ENCODE peak calls at places on chromosome 4, in ten cellular contexts. One of them, this sample, is unnamed.
A peak's percentile ranks its signal among the peaks of the same experiment; 100 is the strongest.

GRCh38 chr4:113355550-113356371 is 306.3 kb downstream of the ANK2 start:
- DNase-seq in Karpas-422: peak; percentile 95
- DNase-seq in activated gamma-delta T cell treated with anti-CD3 and anti-CD28 coated beads, Interleukin-2, amount 50 U/mL, for 16 hours: peak; percentile 47
- DNase-seq in breast epithelium: no peak
- DNase-seq in AG04450: peak; percentile 32
- DNase-seq in neural crest cell: no peak
- DNase-seq in activated CD4-positive, alpha-beta T cell treated with anti-CD3 and anti-CD28 coated beads for 48 hours: peak; percentile 83
- DNase-seq in naive thymus-derived CD4-positive, alpha-beta T cell: peak; percentile 0
- DNase-seq in NCI-H2081: no peak
- DNase-seq in NCI-H1694: no peak
- DNase-seq in this sample: no peak

GRCh38 chr4:108313546-108314339 is 145.0 kb upstream of the LEF1 start:
- DNase-seq in Karpas-422: no peak
- DNase-seq in activated gamma-delta T cell treated with anti-CD3 and anti-CD28 coated beads, Interleukin-2, amount 50 U/mL, for 16 hours: no peak
- DNase-seq in breast epithelium: no peak
- DNase-seq in AG04450: no peak
- DNase-seq in neural crest cell: no peak
- DNase-seq in activated CD4-positive, alpha-beta T cell treated with anti-CD3 and anti-CD28 coated beads for 48 hours: no peak
- DNase-seq in naive thymus-derived CD4-positive, alpha-beta T cell: no peak
- DNase-seq in NCI-H2081: no peak
- DNase-seq in NCI-H1694: no peak
- DNase-seq in this sample: no peak

GRCh38 chr4:9999956-10000551 is 21.2 kb downstream of the SLC2A9 start:
- DNase-seq in Karpas-422: no peak
- DNase-seq in activated gamma-delta T cell treated with anti-CD3 and anti-CD28 coated beads, Interleukin-2, amount 50 U/mL, for 16 hours: no peak
- DNase-seq in breast epithelium: no peak
- DNase-seq in AG04450: no peak
- DNase-seq in neural crest cell: no peak
- DNase-seq in activated CD4-positive, alpha-beta T cell treated with anti-CD3 and anti-CD28 coated beads for 48 hours: no peak
- DNase-seq in naive thymus-derived CD4-positive, alpha-beta T cell: no peak
- DNase-seq in NCI-H2081: no peak
- DNase-seq in NCI-H1694: no peak
- DNase-seq in this sample: no peak

GRCh38 chr4:171932238-171932637 is 119.0 kb downstream of the GALNTL6 start:
- DNase-seq in Karpas-422: no peak
- DNase-seq in activated gamma-delta T cell treated with anti-CD3 and anti-CD28 coated beads, Interleukin-2, amount 50 U/mL, for 16 hours: no peak
- DNase-seq in breast epithelium: no peak
- DNase-seq in AG04450: no peak
- DNase-seq in neural crest cell: no peak
- DNase-seq in activated CD4-positive, alpha-beta T cell treated with anti-CD3 and anti-CD28 coated beads for 48 hours: no peak
- DNase-seq in naive thymus-derived CD4-positive, alpha-beta T cell: no peak
- DNase-seq in NCI-H2081: no peak
- DNase-seq in NCI-H1694: no peak
- DNase-seq in this sample: no peak

GRCh38 chr4:168719725-168720124 is 222.9 kb downstream of the PALLD start:
- DNase-seq in Karpas-422: no peak
- DNase-seq in activated gamma-delta T cell treated with anti-CD3 and anti-CD28 coated beads, Interleukin-2, amount 50 U/mL, for 16 hours: no peak
- DNase-seq in breast epithelium: no peak
- DNase-seq in AG04450: no peak
- DNase-seq in neural crest cell: no peak
- DNase-seq in activated CD4-positive, alpha-beta T cell treated with anti-CD3 and anti-CD28 coated beads for 48 hours: no peak
- DNase-seq in naive thymus-derived CD4-positive, alpha-beta T cell: no peak
- DNase-seq in NCI-H2081: no peak
- DNase-seq in NCI-H1694: no peak
- DNase-seq in this sample: no peak

GRCh38 chr4:17786567-17786966 is 5.1 kb upstream of the FAM184B start:
- DNase-seq in Karpas-422: no peak
- DNase-seq in activated gamma-delta T cell treated with anti-CD3 and anti-CD28 coated beads, Interleukin-2, amount 50 U/mL, for 16 hours: no peak
- DNase-seq in breast epithelium: no peak
- DNase-seq in AG04450: no peak
- DNase-seq in neural crest cell: no peak
- DNase-seq in activated CD4-positive, alpha-beta T cell treated with anti-CD3 and anti-CD28 coated beads for 48 hours: no peak
- DNase-seq in naive thymus-derived CD4-positive, alpha-beta T cell: no peak
- DNase-seq in NCI-H2081: no peak
- DNase-seq in NCI-H1694: no peak
- DNase-seq in this sample: peak; percentile 14

GRCh38 chr4:99878604-99879003 is 15.6 kb downstream of the LAMTOR3 start:
- DNase-seq in Karpas-422: no peak
- DNase-seq in activated gamma-delta T cell treated with anti-CD3 and anti-CD28 coated beads, Interleukin-2, amount 50 U/mL, for 16 hours: no peak
- DNase-seq in breast epithelium: no peak
- DNase-seq in AG04450: no peak
- DNase-seq in neural crest cell: no peak
- DNase-seq in activated CD4-positive, alpha-beta T cell treated with anti-CD3 and anti-CD28 coated beads for 48 hours: no peak
- DNase-seq in naive thymus-derived CD4-positive, alpha-beta T cell: no peak
- DNase-seq in NCI-H2081: no peak
- DNase-seq in NCI-H1694: no peak
- DNase-seq in this sample: no peak

GRCh38 chr4:128908735-128909134 is 99.2 kb downstream of the JADE1 start:
- DNase-seq in Karpas-422: no peak
- DNase-seq in activated gamma-delta T cell treated with anti-CD3 and anti-CD28 coated beads, Interleukin-2, amount 50 U/mL, for 16 hours: no peak
- DNase-seq in breast epithelium: no peak
- DNase-seq in AG04450: no peak
- DNase-seq in neural crest cell: no peak
- DNase-seq in activated CD4-positive, alpha-beta T cell treated with anti-CD3 and anti-CD28 coated beads for 48 hours: no peak
- DNase-seq in naive thymus-derived CD4-positive, alpha-beta T cell: no peak
- DNase-seq in NCI-H2081: no peak
- DNase-seq in NCI-H1694: no peak
- DNase-seq in this sample: no peak

GRCh38 chr4:87863486-87863885 is 30.7 kb downstream of the MEPE start:
- DNase-seq in Karpas-422: no peak
- DNase-seq in activated gamma-delta T cell treated with anti-CD3 and anti-CD28 coated beads, Interleukin-2, amount 50 U/mL, for 16 hours: no peak
- DNase-seq in breast epithelium: no peak
- DNase-seq in AG04450: no peak
- DNase-seq in neural crest cell: no peak
- DNase-seq in activated CD4-positive, alpha-beta T cell treated with anti-CD3 and anti-CD28 coated beads for 48 hours: no peak
- DNase-seq in naive thymus-derived CD4-positive, alpha-beta T cell: no peak
- DNase-seq in NCI-H2081: no peak
- DNase-seq in NCI-H1694: no peak
- DNase-seq in this sample: no peak

GRCh38 chr4:3341760-3342159 is 48.9 kb downstream of the RGS12 start:
- DNase-seq in Karpas-422: no peak
- DNase-seq in activated gamma-delta T cell treated with anti-CD3 and anti-CD28 coated beads, Interleukin-2, amount 50 U/mL, for 16 hours: no peak
- DNase-seq in breast epithelium: no peak
- DNase-seq in AG04450: no peak
- DNase-seq in neural crest cell: no peak
- DNase-seq in activated CD4-positive, alpha-beta T cell treated with anti-CD3 and anti-CD28 coated beads for 48 hours: no peak
- DNase-seq in naive thymus-derived CD4-positive, alpha-beta T cell: no peak
- DNase-seq in NCI-H2081: no peak
- DNase-seq in NCI-H1694: no peak
- DNase-seq in this sample: no peak

GRCh38 chr4:82713856-82714255 is 84.7 kb downstream of the SCD5 start:
- DNase-seq in Karpas-422: no peak
- DNase-seq in activated gamma-delta T cell treated with anti-CD3 and anti-CD28 coated beads, Interleukin-2, amount 50 U/mL, for 16 hours: no peak
- DNase-seq in breast epithelium: no peak
- DNase-seq in AG04450: no peak
- DNase-seq in neural crest cell: no peak
- DNase-seq in activated CD4-positive, alpha-beta T cell treated with anti-CD3 and anti-CD28 coated beads for 48 hours: no peak
- DNase-seq in naive thymus-derived CD4-positive, alpha-beta T cell: no peak
- DNase-seq in NCI-H2081: no peak
- DNase-seq in NCI-H1694: no peak
- DNase-seq in this sample: no peak

GRCh38 chr4:145619639-145619996 is 433 bp downstream of the MMAA start:
- DNase-seq in Karpas-422: peak; percentile 83
- DNase-seq in activated gamma-delta T cell treated with anti-CD3 and anti-CD28 coated beads, Interleukin-2, amount 50 U/mL, for 16 hours: no peak
- DNase-seq in breast epithelium: peak; percentile 38
- DNase-seq in AG04450: no peak
- DNase-seq in neural crest cell: no peak
- DNase-seq in activated CD4-positive, alpha-beta T cell treated with anti-CD3 and anti-CD28 coated beads for 48 hours: peak; percentile 74
- DNase-seq in naive thymus-derived CD4-positive, alpha-beta T cell: no peak
- DNase-seq in NCI-H2081: no peak
- DNase-seq in NCI-H1694: no peak
- DNase-seq in this sample: no peak

GRCh38 chr4:100429616-100430015 is 88.2 kb downstream of the EMCN start:
- DNase-seq in Karpas-422: no peak
- DNase-seq in activated gamma-delta T cell treated with anti-CD3 and anti-CD28 coated beads, Interleukin-2, amount 50 U/mL, for 16 hours: no peak
- DNase-seq in breast epithelium: no peak
- DNase-seq in AG04450: no peak
- DNase-seq in neural crest cell: no peak
- DNase-seq in activated CD4-positive, alpha-beta T cell treated with anti-CD3 and anti-CD28 coated beads for 48 hours: no peak
- DNase-seq in naive thymus-derived CD4-positive, alpha-beta T cell: no peak
- DNase-seq in NCI-H2081: no peak
- DNase-seq in NCI-H1694: no peak
- DNase-seq in this sample: no peak

GRCh38 chr4:88533088-88533790 is 9.7 kb upstream of the PYURF start:
- DNase-seq in Karpas-422: no peak
- DNase-seq in activated gamma-delta T cell treated with anti-CD3 and anti-CD28 coated beads, Interleukin-2, amount 50 U/mL, for 16 hours: no peak
- DNase-seq in breast epithelium: no peak
- DNase-seq in AG04450: peak; percentile 24
- DNase-seq in neural crest cell: no peak
- DNase-seq in activated CD4-positive, alpha-beta T cell treated with anti-CD3 and anti-CD28 coated beads for 48 hours: no peak
- DNase-seq in naive thymus-derived CD4-positive, alpha-beta T cell: no peak
- DNase-seq in NCI-H2081: no peak
- DNase-seq in NCI-H1694: no peak
- DNase-seq in this sample: no peak

GRCh38 chr4:8345053-8345945 is 75.7 kb downstream of the HTRA3 start:
- DNase-seq in Karpas-422: no peak
- DNase-seq in activated gamma-delta T cell treated with anti-CD3 and anti-CD28 coated beads, Interleukin-2, amount 50 U/mL, for 16 hours: no peak
- DNase-seq in breast epithelium: no peak
- DNase-seq in AG04450: no peak
- DNase-seq in neural crest cell: no peak
- DNase-seq in activated CD4-positive, alpha-beta T cell treated with anti-CD3 and anti-CD28 coated beads for 48 hours: no peak
- DNase-seq in naive thymus-derived CD4-positive, alpha-beta T cell: no peak
- DNase-seq in NCI-H2081: no peak
- DNase-seq in NCI-H1694: no peak
- DNase-seq in this sample: no peak

GRCh38 chr4:119025440-119025839 is 110.2 kb upstream of the MYOZ2 start:
- DNase-seq in Karpas-422: no peak
- DNase-seq in activated gamma-delta T cell treated with anti-CD3 and anti-CD28 coated beads, Interleukin-2, amount 50 U/mL, for 16 hours: no peak
- DNase-seq in breast epithelium: peak; percentile 74
- DNase-seq in AG04450: no peak
- DNase-seq in neural crest cell: no peak
- DNase-seq in activated CD4-positive, alpha-beta T cell treated with anti-CD3 and anti-CD28 coated beads for 48 hours: no peak
- DNase-seq in naive thymus-derived CD4-positive, alpha-beta T cell: no peak
- DNase-seq in NCI-H2081: no peak
- DNase-seq in NCI-H1694: no peak
- DNase-seq in this sample: no peak

GRCh38 chr4:104747635-104748034 is 252.9 kb upstream of the CXXC4 start:
- DNase-seq in Karpas-422: no peak
- DNase-seq in activated gamma-delta T cell treated with anti-CD3 and anti-CD28 coated beads, Interleukin-2, amount 50 U/mL, for 16 hours: no peak
- DNase-seq in breast epithelium: no peak
- DNase-seq in AG04450: no peak
- DNase-seq in neural crest cell: no peak
- DNase-seq in activated CD4-positive, alpha-beta T cell treated with anti-CD3 and anti-CD28 coated beads for 48 hours: no peak
- DNase-seq in naive thymus-derived CD4-positive, alpha-beta T cell: no peak
- DNase-seq in NCI-H2081: no peak
- DNase-seq in NCI-H1694: no peak
- DNase-seq in this sample: no peak

GRCh38 chr4:14824189-14824588 is 178.1 kb upstream of the CPEB2 start:
- DNase-seq in Karpas-422: no peak
- DNase-seq in activated gamma-delta T cell treated with anti-CD3 and anti-CD28 coated beads, Interleukin-2, amount 50 U/mL, for 16 hours: no peak
- DNase-seq in breast epithelium: no peak
- DNase-seq in AG04450: no peak
- DNase-seq in neural crest cell: no peak
- DNase-seq in activated CD4-positive, alpha-beta T cell treated with anti-CD3 and anti-CD28 coated beads for 48 hours: no peak
- DNase-seq in naive thymus-derived CD4-positive, alpha-beta T cell: no peak
- DNase-seq in NCI-H2081: no peak
- DNase-seq in NCI-H1694: no peak
- DNase-seq in this sample: no peak

GRCh38 chr4:36532670-36533373 is 251.4 kb downstream of the DTHD1 start:
- DNase-seq in Karpas-422: no peak
- DNase-seq in activated gamma-delta T cell treated with anti-CD3 and anti-CD28 coated beads, Interleukin-2, amount 50 U/mL, for 16 hours: no peak
- DNase-seq in breast epithelium: no peak
- DNase-seq in AG04450: no peak
- DNase-seq in neural crest cell: no peak
- DNase-seq in activated CD4-positive, alpha-beta T cell treated with anti-CD3 and anti-CD28 coated beads for 48 hours: no peak
- DNase-seq in naive thymus-derived CD4-positive, alpha-beta T cell: no peak
- DNase-seq in NCI-H2081: no peak
- DNase-seq in NCI-H1694: no peak
- DNase-seq in this sample: no peak

GRCh38 chr4:57077550-57078311 is 32.5 kb downstream of the IGFBP7 start:
- DNase-seq in Karpas-422: no peak
- DNase-seq in activated gamma-delta T cell treated with anti-CD3 and anti-CD28 coated beads, Interleukin-2, amount 50 U/mL, for 16 hours: no peak
- DNase-seq in breast epithelium: no peak
- DNase-seq in AG04450: no peak
- DNase-seq in neural crest cell: no peak
- DNase-seq in activated CD4-positive, alpha-beta T cell treated with anti-CD3 and anti-CD28 coated beads for 48 hours: no peak
- DNase-seq in naive thymus-derived CD4-positive, alpha-beta T cell: no peak
- DNase-seq in NCI-H2081: no peak
- DNase-seq in NCI-H1694: no peak
- DNase-seq in this sample: no peak

GRCh38 chr4:150286656-150287055 is 208.4 kb downstream of the DCLK2 start:
- DNase-seq in Karpas-422: no peak
- DNase-seq in activated gamma-delta T cell treated with anti-CD3 and anti-CD28 coated beads, Interleukin-2, amount 50 U/mL, for 16 hours: no peak
- DNase-seq in breast epithelium: no peak
- DNase-seq in AG04450: no peak
- DNase-seq in neural crest cell: no peak
- DNase-seq in activated CD4-positive, alpha-beta T cell treated with anti-CD3 and anti-CD28 coated beads for 48 hours: no peak
- DNase-seq in naive thymus-derived CD4-positive, alpha-beta T cell: no peak
- DNase-seq in NCI-H2081: no peak
- DNase-seq in NCI-H1694: no peak
- DNase-seq in this sample: no peak

GRCh38 chr4:99857302-99857701 is 36.9 kb downstream of the LAMTOR3 start:
- DNase-seq in Karpas-422: no peak
- DNase-seq in activated gamma-delta T cell treated with anti-CD3 and anti-CD28 coated beads, Interleukin-2, amount 50 U/mL, for 16 hours: no peak
- DNase-seq in breast epithelium: no peak
- DNase-seq in AG04450: no peak
- DNase-seq in neural crest cell: no peak
- DNase-seq in activated CD4-positive, alpha-beta T cell treated with anti-CD3 and anti-CD28 coated beads for 48 hours: no peak
- DNase-seq in naive thymus-derived CD4-positive, alpha-beta T cell: no peak
- DNase-seq in NCI-H2081: no peak
- DNase-seq in NCI-H1694: no peak
- DNase-seq in this sample: no peak

This sample was measured in OCI-LY7.